ENCODE peak calls at places on chromosomes 1 and 21, in five cellular contexts. F, S, A, C and Z are unnamed samples.

GRCh38 chr1:186722711-186723309 is 42.6 kb upstream of the PTGS2 start:
- DNase-seq in F (no peak), C (peak; percentile 43), S (peak; percentile 11), A (no peak), Z (no peak)

GRCh38 chr1:107525961-107526360 is 385.1 kb downstream of the NTNG1 start:
- DNase-seq in F (no peak), C (no peak), A (no peak), S (no peak), Z (no peak)

GRCh38 chr1:42940851-42941639 is 17.6 kb downstream of the SLC2A1 start:
- DNase-seq in C (peak; percentile 95), S (peak; percentile 85), A (no peak), F (no peak), Z (no peak)

GRCh38 chr21:18493420-18493819 is 89.8 kb upstream of the TMPRSS15 start:
- DNase-seq in C (no peak), A (no peak), F (no peak), S (no peak), Z (no peak)

GRCh38 chr1:168921514-168922106 is 184.9 kb upstream of the ATP1B1 start:
- DNase-seq in S (no peak), F (no peak), C (no peak), A (no peak), Z (no peak)

GRCh38 chr1:154961207-154961496 is 430 bp downstream of the PYGO2 start:
- DNase-seq in A (no peak), S (no peak), F (no peak), C (no peak), Z (no peak)

GRCh38 chr1:67013573-67013972 is 40.4 kb downstream of the SLC35D1 start:
- DNase-seq in S (peak; percentile 68), A (no peak), F (no peak), C (peak; percentile 53), Z (no peak)

GRCh38 chr21:45294509-45295291 is 7.0 kb upstream of the POFUT2 start:
- DNase-seq in F (no peak), C (peak; percentile 98), A (no peak), S (peak; percentile 98), Z (peak; percentile 91)

GRCh38 chr1:107954121-107954520 is 10.9 kb downstream of the VAV3 start:
- DNase-seq in S (no peak), F (no peak), A (no peak), C (no peak), Z (no peak)

GRCh38 chr1:204398197-204399125 is 13.2 kb downstream of the PPP1R15B start:
- DNase-seq in A (peak; percentile 67), F (peak; percentile 19), S (no peak), C (peak; percentile 86), Z (no peak)

GRCh38 chr1:54791880-54792522 is 9.1 kb downstream of the TTC22 start:
- DNase-seq in C (peak; percentile 16), F (no peak), S (no peak), A (peak; percentile 63), Z (no peak)

GRCh38 chr1:94285026-94285654 is 47.8 kb upstream of the ARHGAP29 start:
- DNase-seq in S (no peak), F (no peak), C (peak; percentile 27), A (no peak), Z (no peak)

GRCh38 chr1:169106921-169107672 is 607 bp downstream of the ATP1B1 start:
- DNase-seq in S (no peak), C (peak; percentile 33), F (no peak), A (peak; percentile 28), Z (no peak)

GRCh38 chr1:67052741-67053534 is 1.0 kb downstream of the SLC35D1 start:
- DNase-seq in S (no peak), C (peak; percentile 50), A (peak; percentile 54), F (peak; percentile 5), Z (peak; percentile 78)

GRCh38 chr1:221884821-221885220 is 142.9 kb upstream of the DUSP10 start:
- DNase-seq in A (no peak), F (no peak), C (no peak), S (no peak), Z (no peak)

GRCh38 chr1:18811733-18812132 is 47.7 kb downstream of the TAS1R2 start:
- DNase-seq in A (no peak), C (no peak), F (no peak), S (no peak), Z (no peak)

GRCh38 chr1:42847111-42847580 is 733 bp downstream of the ZNF691 start:
- DNase-seq in C (no peak), A (no peak), F (no peak), S (no peak), Z (no peak)

GRCh38 chr1:44826375-44827196 is 16.5 kb downstream of the PTCH2 start:
- DNase-seq in C (no peak), S (no peak), F (no peak), A (no peak), Z (peak; percentile 87)

GRCh38 chr1:102891868-102892625 is 216.3 kb downstream of the COL11A1 start:
- DNase-seq in C (peak; percentile 86), F (no peak), S (no peak), A (no peak), Z (no peak)

GRCh38 chr1:209516771-209517471 is 66.6 kb upstream of the CAMK1G start:
- DNase-seq in S (no peak), C (no peak), A (no peak), F (no peak), Z (no peak)

GRCh38 chr1:8257621-8258020 is 60.3 kb upstream of the SLC45A1 start:
- DNase-seq in C (no peak), A (no peak), F (no peak), S (no peak), Z (no peak)

GRCh38 chr1:204837440-204838084 is 33.1 kb upstream of the NFASC start:
- DNase-seq in S (peak; percentile 11), F (no peak), C (peak; percentile 40), A (no peak), Z (no peak)

GRCh38 chr21:16095005-16095404 is 365.2 kb downstream of the USP25 start:
- DNase-seq in C (no peak), F (no peak), S (no peak), A (no peak), Z (no peak)

GRCh38 chr1:111739222-111739983 is at the start of gene INKA2:
- DNase-seq in A (peak; percentile 77), F (peak; percentile 42), C (peak; percentile 76), S (no peak), Z (peak; percentile 98)

GRCh38 chr1:233113009-233113712 is 162.8 kb downstream of the NTPCR start:
- DNase-seq in A (peak; percentile 72), F (no peak), S (peak; percentile 98), C (peak; percentile 100), Z (peak; percentile 91)

GRCh38 chr1:174995916-174996315 is 3.8 kb upstream of the CACYBP start:
- DNase-seq in C (peak; percentile 45), S (no peak), A (no peak), F (no peak), Z (no peak)

GRCh38 chr1:8395433-8395866 is 77.5 kb downstream of the SLC45A1 start:
- DNase-seq in C (no peak), F (no peak), A (no peak), S (no peak), Z (no peak)

GRCh38 chr1:165828581-165829329 is 1.3 kb downstream of the UCK2 start:
- DNase-seq in A (peak; percentile 19), C (peak; percentile 78), S (peak; percentile 76), F (no peak), Z (peak; percentile 77)

GRCh38 chr1:42815938-42816599 is 853 bp upstream of the ERMAP start:
- DNase-seq in S (no peak), F (no peak), C (no peak), A (peak; percentile 14), Z (no peak)

GRCh38 chr1:165152727-165153126 is 203.8 kb downstream of the LMX1A start:
- DNase-seq in S (no peak), C (no peak), F (no peak), A (no peak), Z (no peak)

GRCh38 chr1:46547481-46548383 is 3.7 kb downstream of the KNCN start:
- DNase-seq in A (no peak), C (peak; percentile 55), F (no peak), S (no peak), Z (no peak)

GRCh38 chr1:43315481-43315880 is 14.7 kb downstream of the TIE1 start:
- DNase-seq in S (no peak), A (no peak), F (no peak), C (no peak), Z (no peak)

GRCh38 chr1:79323240-79324025 is 316.9 kb upstream of the ADGRL4 start:
- DNase-seq in F (no peak), C (peak; percentile 100), S (peak; percentile 96), A (no peak), Z (no peak)

GRCh38 chr1:36625253-36625958 is 142.7 kb upstream of the CSF3R start:
- DNase-seq in C (no peak), A (no peak), S (no peak), F (no peak), Z (no peak)